ENCODE peak calls at places on chromosomes 12 and 14, in nine cellular contexts. O is NCI-H345; W is nephron progenitor cell; A is caudate nucleus; B is activated CD8-positive, alpha-beta T cell treated with anti-CD3 and anti-CD28 coated beads, Interleukin-2, amount 10 ng/mL, durations not matched to agents 7 days and 5 days; V is aorta; K is midbrain; N is NCI-H510A treated with DMSO at 0.1 percent for 48 hours; G is posterior cingulate gyrus. X is an unnamed sample.

GRCh38 chr14:50763386-50764007 is 67.5 kb downstream of the NIN start:
- DNase-seq in O (no peak), G (no peak), V (no peak), A (no peak), K (no peak), N (no peak), B (no peak), W (no peak), X (no peak)

GRCh38 chr12:123897221-123897620 is 75.4 kb downstream of the CCDC92 start:
- DNase-seq in B (no peak), G (no peak), A (no peak), O (no peak), W (no peak), K (no peak), V (peak; percentile 40), N (no peak), X (no peak)

GRCh38 chr12:19198272-19198671 is 68.7 kb downstream of the PLEKHA5 start:
- DNase-seq in B (no peak), O (no peak), V (no peak), K (no peak), A (no peak), N (no peak), G (no peak), W (no peak), X (no peak)

GRCh38 chr14:69672372-69672771 is 61.0 kb downstream of the SUSD6 start:
- DNase-seq in B (no peak), A (no peak), N (no peak), G (no peak), O (no peak), K (no peak), V (no peak), W (no peak), X (no peak)

GRCh38 chr12:117963836-117964235 is 5.0 kb downstream of the KSR2 start:
- DNase-seq in G (no peak), A (no peak), W (no peak), K (no peak), O (no peak), B (no peak), N (no peak), V (no peak), X (no peak)

GRCh38 chr12:63387736-63388135 is 236.7 kb upstream of the AVPR1A start:
- DNase-seq in K (no peak), N (no peak), A (no peak), B (no peak), G (no peak), V (no peak), O (no peak), W (no peak), X (no peak)

GRCh38 chr12:96070670-96071279 is 35.4 kb upstream of the LTA4H start:
- DNase-seq in V (no peak), B (no peak), W (no peak), G (no peak), A (peak; percentile 94), K (no peak), N (peak; percentile 24), O (peak; percentile 11), X (no peak)

GRCh38 chr14:98189521-98189920 is 1082.5 kb downstream of the BCL11B start:
- DNase-seq in W (no peak), O (no peak), B (peak; percentile 84), A (no peak), G (no peak), N (no peak), V (no peak), K (no peak), X (no peak)

GRCh38 chr14:21185506-21185905 is 29.6 kb upstream of the OR5AU1 start:
- DNase-seq in N (no peak), O (no peak), G (no peak), B (no peak), K (no peak), W (no peak), A (no peak), V (no peak), X (no peak)

GRCh38 chr12:14954269-14954668 is 7.1 kb downstream of the ARHGDIB start:
- DNase-seq in K (no peak), V (no peak), W (no peak), G (no peak), A (no peak), B (no peak), N (peak; percentile 75), O (no peak), X (no peak)

GRCh38 chr12:98146043-98146442 is 369.3 kb upstream of the TMPO start:
- DNase-seq in A (no peak), O (no peak), V (no peak), K (no peak), N (no peak), B (no peak), G (no peak), W (no peak), X (no peak)

GRCh38 chr12:49750027-49750977 is 8.9 kb downstream of the TMBIM6 start:
- DNase-seq in K (no peak), V (no peak), O (no peak), A (no peak), N (no peak), W (no peak), B (peak; percentile 59), G (no peak), X (no peak)

GRCh38 chr14:37587881-37588666 is 7.0 kb downstream of the FOXA1 start:
- DNase-seq in N (peak; percentile 69), W (peak; percentile 58), O (peak; percentile 74), K (no peak), G (no peak), B (no peak), V (peak; percentile 67), A (no peak), X (no peak)

GRCh38 chr12:84348582-84348981 is 564.0 kb downstream of the SLC6A15 start:
- DNase-seq in A (no peak), B (no peak), V (no peak), G (no peak), N (no peak), K (no peak), W (no peak), O (no peak), X (no peak)

GRCh38 chr12:64826234-64826633 is 1.8 kb downstream of the TBC1D30 start:
- DNase-seq in O (peak; percentile 78), K (no peak), N (peak; percentile 92), B (peak; percentile 72), V (peak; percentile 89), W (peak; percentile 83), A (peak; percentile 7), G (no peak), X (no peak)

GRCh38 chr14:88630565-88630964 is 67.7 kb downstream of the ZC3H14 start:
- DNase-seq in W (no peak), G (no peak), A (no peak), V (no peak), B (no peak), N (no peak), K (no peak), O (no peak), X (no peak)

GRCh38 chr14:80213602-80214001 is 2.3 kb upstream of the DIO2 start:
- DNase-seq in N (no peak), B (peak; percentile 21), W (no peak), K (no peak), A (no peak), O (peak; percentile 9), G (no peak), V (no peak), X (no peak)

GRCh38 chr12:98671459-98671858 is 26.4 kb downstream of the APAF1 start:
- DNase-seq in B (no peak), A (no peak), N (no peak), K (no peak), W (no peak), O (no peak), G (no peak), V (no peak), X (no peak)

GRCh38 chr12:12803186-12803585 is 10.0 kb upstream of the DDX47 start:
- DNase-seq in W (no peak), O (peak; percentile 37), N (no peak), A (no peak), V (no peak), G (no peak), B (peak; percentile 71), K (peak; percentile 9), X (no peak)

GRCh38 chr14:77208266-77208978 is 26.8 kb downstream of the TMEM63C start:
- DNase-seq in B (peak; percentile 73), K (peak; percentile 79), W (peak; percentile 97), N (peak; percentile 95), V (peak; percentile 91), G (no peak), A (no peak), O (peak; percentile 65), X (no peak)

GRCh38 chr14:69610859-69611263 is 535 bp upstream of the SUSD6 start:
- DNase-seq in A (no peak), B (no peak), G (no peak), V (no peak), O (no peak), W (no peak), K (peak; percentile 41), N (no peak), X (no peak)

GRCh38 chr14:90355540-90356518 is 24.1 kb upstream of the NRDE2 start:
- DNase-seq in N (no peak), K (no peak), O (no peak), V (no peak), W (no peak), G (no peak), B (no peak), A (no peak), X (no peak)

GRCh38 chr12:57010627-57011224 is 4.4 kb upstream of the ZBTB39 start:
- DNase-seq in N (no peak), A (no peak), B (no peak), O (no peak), V (no peak), W (no peak), K (no peak), G (no peak), X (no peak)

GRCh38 chr14:28294834-28295440 is 471.6 kb upstream of the FOXG1 start:
- DNase-seq in B (no peak), G (no peak), V (no peak), O (no peak), W (no peak), A (no peak), N (no peak), K (no peak), X (no peak)

GRCh38 chr12:130592641-130593040 is 123.5 kb downstream of the RIMBP2 start:
- DNase-seq in W (no peak), A (no peak), V (no peak), G (no peak), B (no peak), K (no peak), N (no peak), O (no peak), X (no peak)

GRCh38 chr14:94654071-94654974 is 42.1 kb downstream of the SERPINA3 start:
- DNase-seq in V (no peak), N (no peak), A (no peak), G (no peak), K (no peak), W (no peak), O (no peak), B (no peak), X (peak; percentile 49)

GRCh38 chr14:56933446-56933845 is 123.2 kb upstream of the OTX2 start:
- DNase-seq in O (no peak), N (peak; percentile 14), B (no peak), K (no peak), G (no peak), W (no peak), V (no peak), A (no peak), X (no peak)

GRCh38 chr14:96095581-96096476 is 56.7 kb downstream of the C14orf132 start:
- DNase-seq in A (peak; percentile 18), O (peak; percentile 88), W (no peak), K (no peak), G (no peak), V (peak; percentile 63), B (no peak), N (peak; percentile 94), X (no peak)

GRCh38 chr12:9388379-9388778 is 180.2 kb upstream of the PZP start:
- DNase-seq in B (no peak), W (no peak), V (no peak), A (no peak), N (no peak), G (no peak), K (no peak), O (no peak), X (no peak)

GRCh38 chr12:102118874-102119273 is 1.0 kb downstream of the NUP37 start:
- DNase-seq in G (no peak), V (no peak), K (no peak), B (no peak), O (no peak), N (no peak), W (no peak), A (no peak), X (no peak)

GRCh38 chr14:24806061-24806678 is 172.2 kb upstream of the GZMB start:
- DNase-seq in G (peak; percentile 31), O (no peak), A (no peak), B (peak; percentile 61), N (peak; percentile 76), W (peak; percentile 80), K (peak; percentile 48), V (peak; percentile 79), X (no peak)

X was measured in chondrocyte.